ENCODE peak calls at places on chromosomes 3 and 15, in seven cellular contexts. Y is activated CD4-positive, alpha-beta T cell treated with anti-CD3 and anti-CD28 coated beads, Interleukin-2, amount 10 ng/mL, durations not matched to agents 7 days and 5 days; I is hypothalamus; O is NCI-H1694; S is stimulated activated CD4-positive, alpha-beta T cell treated with anti-CD3 and anti-CD28 coated beads, Interleukin-2, amount 100 ng/mL, for 24 hours; U is stimulated activated CD8-positive, alpha-beta memory T cell treated with anti-CD3 and anti-CD28 coated beads, Interleukin-4, amount 100 ng/mL, for 1 hour; B is hepatocyte. V is an unnamed sample.
A peak's percentile ranks its signal among the peaks of the same experiment; 100 is the strongest.

GRCh38 chr3:29936054-29936453 is 655.2 kb downstream of the RBMS3 start:
- DNase-seq in Y (no peak), I (no peak), O (no peak), S (peak; percentile 3), U (no peak), B (no peak), V (no peak)

GRCh38 chr15:44243146-44243545 is 45.4 kb upstream of the GOLM2 start:
- DNase-seq in Y (no peak), I (no peak), O (no peak), S (no peak), U (no peak), B (no peak), V (no peak)

GRCh38 chr15:40096094-40096876 is 12.4 kb downstream of the BMF start:
- DNase-seq in Y (no peak), I (peak; percentile 44), O (no peak), S (no peak), U (no peak), B (no peak), V (no peak)

GRCh38 chr15:80367661-80368060 is 36.5 kb upstream of the ARNT2 start:
- DNase-seq in Y (no peak), I (no peak), O (no peak), S (no peak), U (no peak), B (no peak), V (no peak)

GRCh38 chr15:95760508-95760907 is 570.0 kb upstream of the NR2F2 start:
- DNase-seq in Y (no peak), I (no peak), O (no peak), S (no peak), U (no peak), B (peak; percentile 7), V (no peak)

GRCh38 chr3:143123353-143123974 is 3.9 kb downstream of the CHST2 start:
- DNase-seq in Y (no peak), I (no peak), O (no peak), S (no peak), U (no peak), B (no peak), V (no peak)

GRCh38 chr15:40103124-40103858 is 5.4 kb downstream of the BMF start:
- DNase-seq in Y (no peak), I (peak; percentile 83), O (peak; percentile 70), S (no peak), U (no peak), B (peak; percentile 91), V (no peak)

GRCh38 chr3:135366816-135367215 is 571.8 kb downstream of the EPHB1 start:
- DNase-seq in Y (no peak), I (no peak), O (no peak), S (no peak), U (no peak), B (no peak), V (no peak)

GRCh38 chr3:90015688-90016356 is 908.4 kb downstream of the EPHA3 start:
- DNase-seq in Y (no peak), I (no peak), O (no peak), S (no peak), U (no peak), B (peak; percentile 46), V (no peak)

GRCh38 chr3:105473521-105474223 is 107.0 kb downstream of the ALCAM start:
- DNase-seq in Y (no peak), I (no peak), O (no peak), S (no peak), U (no peak), B (peak; percentile 8), V (no peak)

GRCh38 chr15:90046846-90047481 is 45.8 kb downstream of the ZNF710 start:
- DNase-seq in Y (no peak), I (no peak), O (no peak), S (no peak), U (no peak), B (no peak), V (no peak)

GRCh38 chr3:24521306-24522154 is 26.9 kb upstream of the THRB start:
- DNase-seq in Y (no peak), I (no peak), O (no peak), S (peak; percentile 5), U (no peak), B (peak; percentile 80), V (no peak)

GRCh38 chr15:54045397-54045796 is 67.2 kb downstream of the UNC13C start:
- DNase-seq in Y (no peak), I (no peak), O (no peak), S (no peak), U (no peak), B (peak; percentile 10), V (no peak)

GRCh38 chr3:57100046-57100695 is 39.7 kb downstream of the SPATA12 start:
- DNase-seq in Y (peak; percentile 75), I (peak; percentile 78), O (peak; percentile 36), S (peak; percentile 66), U (peak; percentile 25), B (peak; percentile 88), V (no peak)

GRCh38 chr3:184085389-184085852 is 11.4 kb upstream of the HTR3E start:
- DNase-seq in Y (no peak), I (no peak), O (no peak), S (no peak), U (no peak), B (peak; percentile 16), V (no peak)

GRCh38 chr15:89492111-89492641 is 4.2 kb downstream of the RHCG start:
- DNase-seq in Y (no peak), I (no peak), O (no peak), S (peak; percentile 26), U (no peak), B (no peak), V (no peak)

GRCh38 chr3:180048108-180048507 is 11.4 kb upstream of the PEX5L start:
- DNase-seq in Y (no peak), I (no peak), O (no peak), S (no peak), U (no peak), B (no peak), V (no peak)

GRCh38 chr15:50828610-50829206 is 63.2 kb upstream of the SPPL2A start:
- DNase-seq in Y (no peak), I (no peak), O (no peak), S (no peak), U (no peak), B (peak; percentile 74), V (no peak)

GRCh38 chr3:184635126-184635525 is 73.5 kb downstream of the EPHB3 start:
- DNase-seq in Y (no peak), I (no peak), O (no peak), S (no peak), U (no peak), B (no peak), V (no peak)

GRCh38 chr3:40713306-40713705 is 188.5 kb downstream of the ZNF621 start:
- DNase-seq in Y (no peak), I (no peak), O (no peak), S (no peak), U (no peak), B (no peak), V (no peak)

GRCh38 chr3:129323651-129324294 is 45.1 kb downstream of the HMCES start:
- DNase-seq in Y (no peak), I (no peak), O (no peak), S (no peak), U (no peak), B (no peak), V (no peak)